ENCODE peak calls at places on chromosome 20, in five cellular contexts. One of them, this sample, is unnamed.

GRCh38 chr20:51128198-51128597 is 105.3 kb upstream of the KCNG1 start:
- DNase-seq in prostate gland: no peak
- DNase-seq in BE2C: no peak
- DNase-seq in IMR-90: peak
- DNase-seq in small intestine: no peak
- DNase-seq in this sample: peak

GRCh38 chr20:37384683-37385174 is 38.8 kb downstream of the SRC start:
- DNase-seq in prostate gland: no peak
- DNase-seq in BE2C: peak
- DNase-seq in IMR-90: peak
- DNase-seq in small intestine: no peak
- DNase-seq in this sample: peak

GRCh38 chr20:11274137-11274536 is 600.3 kb upstream of the JAG1 start:
- DNase-seq in prostate gland: peak
- DNase-seq in BE2C: peak
- DNase-seq in IMR-90: peak
- DNase-seq in small intestine: peak
- DNase-seq in this sample: peak

GRCh38 chr20:58891686-58892125 is 39.2 kb downstream of the GNAS start:
- DNase-seq in prostate gland: no peak
- DNase-seq in BE2C: peak
- DNase-seq in IMR-90: no peak
- DNase-seq in small intestine: no peak
- DNase-seq in this sample: no peak

GRCh38 chr20:56422131-56422823 is 10.2 kb downstream of the CASS4 start:
- DNase-seq in prostate gland: no peak
- DNase-seq in BE2C: no peak
- DNase-seq in IMR-90: peak
- DNase-seq in small intestine: no peak
- DNase-seq in this sample: peak

GRCh38 chr20:63641792-63642517 is 11.3 kb downstream of the STMN3 start:
- DNase-seq in prostate gland: peak
- DNase-seq in BE2C: peak
- DNase-seq in IMR-90: peak
- DNase-seq in small intestine: peak
- DNase-seq in this sample: peak

GRCh38 chr20:57693002-57693582 is 16.7 kb downstream of the PMEPA1 start:
- DNase-seq in prostate gland: peak
- DNase-seq in BE2C: no peak
- DNase-seq in IMR-90: no peak
- DNase-seq in small intestine: peak
- DNase-seq in this sample: peak

GRCh38 chr20:1374246-1374645 is 18.6 kb downstream of the FKBP1A start:
- DNase-seq in prostate gland: no peak
- DNase-seq in BE2C: no peak
- DNase-seq in IMR-90: no peak
- DNase-seq in small intestine: no peak
- DNase-seq in this sample: no peak

GRCh38 chr20:19875746-19876145 is 117.7 kb downstream of the RIN2 start:
- DNase-seq in prostate gland: no peak
- DNase-seq in BE2C: no peak
- DNase-seq in IMR-90: no peak
- DNase-seq in small intestine: no peak
- DNase-seq in this sample: no peak

GRCh38 chr20:36820928-36821327 is 47.4 kb upstream of the DSN1 start:
- DNase-seq in prostate gland: no peak
- DNase-seq in BE2C: no peak
- DNase-seq in IMR-90: peak
- DNase-seq in small intestine: no peak
- DNase-seq in this sample: no peak

GRCh38 chr20:37669062-37669772 is 24.6 kb upstream of the CTNNBL1 start:
- DNase-seq in prostate gland: no peak
- DNase-seq in BE2C: peak
- DNase-seq in IMR-90: no peak
- DNase-seq in small intestine: no peak
- DNase-seq in this sample: no peak

GRCh38 chr20:33020278-33021161 is 10.9 kb upstream of the BPIFB6 start:
- DNase-seq in prostate gland: no peak
- DNase-seq in BE2C: no peak
- DNase-seq in IMR-90: no peak
- DNase-seq in small intestine: no peak
- DNase-seq in this sample: no peak

GRCh38 chr20:52209154-52209571 is 17.6 kb upstream of the ZFP64 start:
- DNase-seq in prostate gland: no peak
- DNase-seq in BE2C: peak
- DNase-seq in IMR-90: no peak
- DNase-seq in small intestine: no peak
- DNase-seq in this sample: no peak

GRCh38 chr20:3685341-3685740 is 3.5 kb upstream of the ADAM33 start:
- DNase-seq in prostate gland: no peak
- DNase-seq in BE2C: no peak
- DNase-seq in IMR-90: peak
- DNase-seq in small intestine: no peak
- DNase-seq in this sample: no peak

GRCh38 chr20:46999821-47000465 is 105.3 kb downstream of the EYA2 start:
- DNase-seq in prostate gland: no peak
- DNase-seq in BE2C: no peak
- DNase-seq in IMR-90: no peak
- DNase-seq in small intestine: no peak
- DNase-seq in this sample: no peak

GRCh38 chr20:43357352-43357751 is 100.3 kb upstream of the SRSF6 start:
- DNase-seq in prostate gland: no peak
- DNase-seq in BE2C: no peak
- DNase-seq in IMR-90: no peak
- DNase-seq in small intestine: no peak
- DNase-seq in this sample: no peak

GRCh38 chr20:63822276-63822696 is 8.8 kb downstream of the ZBTB46 start:
- DNase-seq in prostate gland: no peak
- DNase-seq in BE2C: no peak
- DNase-seq in IMR-90: no peak
- DNase-seq in small intestine: no peak
- DNase-seq in this sample: no peak

This sample was measured in astrocyte of the spinal cord.